ENCODE peak calls at places on chromosomes 12 and 14, in four cellular contexts. C is HCT116, I is K562, E is HepG2. M is an unnamed sample.
A peak's percentile ranks its signal among the peaks of the same experiment; 100 is the strongest.

GRCh38 chr12:32307352-32307751 is 92.0 kb upstream of the FGD4 start:
- DNase-seq in E (no peak), C (no peak), I (no peak), M (no peak)

GRCh38 chr14:52729585-52729924 is 411 bp upstream of the STYX start:
- DNase-seq in E (no peak), I (no peak), C (no peak), M (no peak)

GRCh38 chr14:99589031-99589441 is 15.0 kb downstream of the CCDC85C start:
- DNase-seq in I (no peak), C (no peak), E (no peak), M (no peak)

GRCh38 chr12:110453569-110454296 is 3.6 kb upstream of the ARPC3 start:
- DNase-seq in C (no peak), I (no peak), E (peak; percentile 3), M (no peak)

GRCh38 chr12:116261525-116262100 is 15.9 kb downstream of the MED13L start:
- DNase-seq in C (no peak), I (no peak), E (no peak), M (no peak)

GRCh38 chr14:95125156-95125555 is 32.2 kb downstream of the DICER1 start:
- DNase-seq in C (no peak), I (no peak), E (no peak), M (no peak)

GRCh38 chr14:89277229-89277628 is 139.8 kb downstream of the FOXN3 start:
- DNase-seq in C (no peak), E (no peak), I (no peak), M (no peak)

GRCh38 chr12:46553911-46554310 is 181.3 kb upstream of the SLC38A2 start:
- DNase-seq in E (no peak), C (no peak), I (no peak), M (no peak)

GRCh38 chr12:23949212-23950010 is at the start of gene SOX5:
- DNase-seq in I (peak; percentile 72), C (no peak), E (peak; percentile 75), M (peak; percentile 30)

GRCh38 chr14:25680934-25681333 is 631.0 kb upstream of the STXBP6 start:
- DNase-seq in C (no peak), I (no peak), E (no peak), M (no peak)

DNA sequence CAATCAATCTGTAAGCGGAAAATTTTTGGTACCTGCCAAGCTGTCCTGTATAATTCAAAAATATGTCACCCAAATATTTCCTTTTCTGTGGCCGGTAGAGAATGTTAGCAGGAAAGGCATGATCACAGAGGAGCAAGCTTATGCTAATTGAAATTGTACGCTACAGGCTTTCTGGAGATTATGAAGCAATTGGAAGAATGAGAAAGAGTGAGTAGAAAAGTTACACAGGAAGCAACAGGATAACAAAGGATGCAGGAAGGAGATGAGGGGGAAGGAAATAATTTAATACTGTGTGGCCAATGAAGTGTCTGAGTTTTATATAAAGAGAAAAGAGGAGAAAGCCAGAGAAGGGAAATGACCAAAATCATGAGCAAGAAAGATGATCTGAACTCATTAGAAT is 627.2 kb upstream of the STXBP6 start:
- DNase-seq in I (no peak), C (no peak), E (no peak), M (no peak)
- TF ChIP-seq REST in I (no peak), C (no peak), E (no peak), M (no peak)

GRCh38 chr14:36672095-36672494 is 10.4 kb downstream of the PAX9 start:
- DNase-seq in E (no peak), I (no peak), C (no peak), M (no peak)
- TF ChIP-seq ELF1 in E (no peak), I (no peak), C (no peak), M (no peak)

GRCh38 chr12:128976120-128976519 is 122.8 kb downstream of the GLT1D1 start:
- DNase-seq in E (no peak), I (peak; percentile 70), C (no peak), M (no peak)

GRCh38 chr12:128971802-128972201 is 118.5 kb downstream of the GLT1D1 start:
- DNase-seq in E (no peak), I (no peak), C (no peak), M (no peak)

GRCh38 chr12:128970941-128971340 is 117.7 kb downstream of the GLT1D1 start:
- DNase-seq in C (no peak), E (no peak), I (no peak), M (no peak)

GRCh38 chr12:128974881-128975280 is 121.6 kb downstream of the GLT1D1 start:
- DNase-seq in I (no peak), E (no peak), C (no peak), M (no peak)

GRCh38 chr12:128973883-128974681 is 120.8 kb downstream of the GLT1D1 start:
- DNase-seq in C (no peak), I (no peak), E (no peak), M (no peak)
- TF ChIP-seq REST in C (no peak), I (no peak), E (no peak), M (no peak)

GRCh38 chr12:38736821-38737220 is 168.6 kb downstream of the CPNE8 start:
- DNase-seq in C (no peak), E (no peak), I (no peak), M (no peak)
- TF ChIP-seq ELF1 in C (no peak), E (no peak), I (no peak), M (no peak)

GRCh38 chr12:20248646-20249045 is 119.7 kb upstream of the PDE3A start:
- DNase-seq in I (no peak), E (no peak), C (no peak), M (no peak)

GRCh38 chr12:20250761-20251160 is 117.6 kb upstream of the PDE3A start:
- DNase-seq in C (no peak), I (no peak), E (no peak), M (no peak)
- TF ChIP-seq REST in C (no peak), I (no peak), E (no peak), M (no peak)

DNA sequence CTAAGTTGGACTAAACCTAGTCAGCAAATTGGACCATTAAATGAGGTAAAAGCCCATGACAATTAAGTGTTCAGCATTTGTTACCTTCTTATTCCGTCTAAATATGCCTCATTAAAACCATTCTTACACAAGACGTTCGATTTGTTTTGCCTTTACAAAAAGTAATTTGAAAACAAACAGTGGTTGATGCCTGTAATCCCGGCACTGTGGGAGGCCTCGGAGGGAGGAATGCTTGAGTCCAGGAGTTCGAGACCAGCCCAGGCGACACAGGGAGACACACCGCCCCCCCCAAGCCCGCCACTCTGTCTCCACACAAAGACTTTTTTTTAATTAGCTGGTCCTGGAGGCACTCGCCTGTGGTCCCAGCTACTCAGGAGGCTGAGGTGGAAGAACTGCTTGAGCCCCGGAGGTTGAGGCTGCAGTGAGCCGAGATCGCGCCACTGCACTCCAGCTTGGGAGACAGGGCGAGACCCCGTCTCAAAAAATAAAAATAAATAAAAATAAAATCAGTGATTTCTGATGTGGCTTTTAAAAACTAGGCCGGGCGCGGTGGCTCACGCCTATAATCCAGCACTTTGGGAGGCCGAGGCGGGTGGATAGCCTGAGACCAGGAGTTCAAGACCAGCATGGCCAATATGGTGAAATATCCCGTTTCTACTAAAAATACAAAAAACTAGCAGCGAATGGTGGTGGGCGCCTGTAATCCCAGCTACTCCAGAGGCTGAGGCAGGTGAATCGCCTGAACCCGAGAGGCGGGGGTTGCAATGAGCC is 856 bp upstream of the EIF4B start:
- DNase-seq in E (no peak), C (no peak), I (peak; percentile 55), M (peak; percentile 30)
- TF ChIP-seq ELF1 in E (no peak), C (no peak), I (no peak), M (no peak)

GRCh38 chr12:66000958-66001357 is 129.6 kb downstream of the LLPH start:
- DNase-seq in C (no peak), I (no peak), E (no peak), M (no peak)

GRCh38 chr12:65998536-65999530 is 131.7 kb downstream of the LLPH start:
- DNase-seq in I (no peak), E (no peak), C (no peak), M (no peak)

GRCh38 chr12:65998031-65998430 is 132.5 kb downstream of the LLPH start:
- DNase-seq in I (no peak), E (no peak), C (no peak), M (no peak)

GRCh38 chr12:66002812-66003211 is 127.7 kb downstream of the LLPH start:
- DNase-seq in I (no peak), E (no peak), C (no peak), M (no peak)

GRCh38 chr12:65999564-66000280 is 130.8 kb downstream of the LLPH start:
- DNase-seq in I (no peak), C (no peak), E (no peak), M (no peak)
- TF ChIP-seq REST in I (no peak), C (peak; percentile 29), E (peak; percentile 25), M (peak; percentile 83)

M was measured in SK-N-SH.